ENCODE peak calls at places on chromosomes 2 and 18, in seven cellular contexts. F is stomach; D is HepG2; M is CD4-positive, alpha-beta memory T cell; G is right cardiac atrium; Y is psoas muscle; Q is GM23338. C is an unnamed sample. For H3K4me1, the result is how much of the 10 kb centered on the place peaks cover.

GRCh38 chr2:127620867-127621266 is 25.1 kb upstream of the GPR17 start:
- DNase-seq in Q (no peak), F (no peak), Y (no peak), M (no peak), G (no peak), D (no peak), C (no peak)

GRCh38 chr2:127733816-127734537 is 32.7 kb downstream of the SFT2D3 start:
- DNase-seq in F (no peak), Y (no peak), D (no peak), G (no peak), M (no peak), Q (no peak), C (no peak)

GRCh38 chr18:4755848-4756247 is 300.7 kb upstream of the DLGAP1 start:
- DNase-seq in F (no peak), Y (no peak), D (no peak), G (no peak), Q (no peak), M (no peak), C (no peak)

GRCh38 chr2:64463784-64464183 is 9.8 kb downstream of the LGALSL start:
- DNase-seq in Q (no peak), G (no peak), Y (peak), D (no peak), M (no peak), F (no peak), C (no peak)

GRCh38 chr2:62284471-62284870 is 88.6 kb downstream of the B3GNT2 start:
- DNase-seq in Y (no peak), Q (no peak), G (no peak), F (no peak), M (no peak), D (no peak), C (no peak)

GRCh38 chr2:98378901-98379300 is 32.6 kb downstream of the CNGA3 start:
- DNase-seq in G (peak), M (no peak), Y (no peak), F (no peak), Q (no peak), D (no peak), C (no peak)

GRCh38 chr2:143852748-143853147 is 667.2 kb downstream of the ZEB2 start:
- DNase-seq in M (no peak), G (no peak), Q (peak), D (no peak), F (no peak), Y (no peak), C (no peak)

GRCh38 chr2:123971564-123972318 is 53.3 kb upstream of the CNTNAP5 start:
- DNase-seq in F (no peak), Y (no peak), Q (no peak), D (no peak), M (no peak), G (no peak), C (no peak)

GRCh38 chr18:77062518-77063003 is 70.0 kb downstream of the MBP start:
- DNase-seq in G (no peak), D (no peak), Y (no peak), M (peak), F (peak), Q (no peak), C (no peak)

GRCh38 chr2:132692816-132693215 is 22.8 kb upstream of the LYPD1 start:
- DNase-seq in M (no peak), Y (no peak), Q (no peak), G (no peak), D (no peak), F (no peak), C (no peak)

GRCh38 chr2:215059724-215060123 is 78.7 kb downstream of the ABCA12 start:
- DNase-seq in Q (no peak), M (no peak), Y (no peak), F (no peak), D (no peak), G (no peak), C (no peak)

GRCh38 chr18:43578636-43579203 is 301.4 kb upstream of the SYT4 start:
- DNase-seq in G (no peak), D (no peak), Q (peak), M (no peak), Y (no peak), F (peak), C (no peak)

GRCh38 chr2:74052732-74053712 is 68.3 kb downstream of the TET3 start:
- DNase-seq in Y (no peak), G (no peak), D (no peak), Q (no peak), M (peak), F (no peak), C (no peak)

GRCh38 chr2:117960231-117960630 is 53.6 kb downstream of the CCDC93 start:
- DNase-seq in D (no peak), M (no peak), Q (no peak), G (no peak), F (no peak), Y (no peak), C (no peak)

GRCh38 chr2:160651416-160652200 is 158.0 kb upstream of the RBMS1 start:
- DNase-seq in M (no peak), G (no peak), Q (no peak), F (no peak), D (no peak), Y (no peak), C (no peak)

GRCh38 chr18:62730926-62731325 is 15.6 kb downstream of the PHLPP1 start:
- DNase-seq in D (no peak), F (no peak), Y (no peak), G (no peak), M (no peak), Q (no peak), C (no peak)

GRCh38 chr2:237131749-237132148 is 46.1 kb downstream of the COPS8 start:
- DNase-seq in F (no peak), M (no peak), G (no peak), Q (no peak), Y (no peak), D (no peak), C (no peak)

GRCh38 chr2:181857471-181857870 is 34.1 kb upstream of the ITPRID2 start:
- DNase-seq in Q (no peak), D (no peak), M (no peak), Y (no peak), G (no peak), F (no peak), C (no peak)

GRCh38 chr18:8750954-8751415 is 45.6 kb downstream of the MTCL1 start:
- DNase-seq in M (no peak), F (no peak), Y (no peak), D (no peak), Q (no peak), G (no peak), C (no peak)

GRCh38 chr2:239673641-239674040 is 272.8 kb upstream of the HDAC4 start:
- DNase-seq in Y (no peak), M (no peak), F (no peak), Q (no peak), G (no peak), D (no peak), C (no peak)

GRCh38 chr18:43079422-43079821 is 36.1 kb downstream of the RIT2 start:
- DNase-seq in M (no peak), F (no peak), Q (no peak), D (no peak), G (no peak), Y (no peak), C (no peak)

GRCh38 chr2:145599761-145600160 is 1079.8 kb upstream of the ZEB2 start:
- DNase-seq in M (no peak), F (no peak), Y (no peak), Q (no peak), D (no peak), G (no peak), C (no peak)

GRCh38 chr18:36828157-36828629 is 609 bp downstream of the TPGS2 start:
- DNase-seq in F (no peak), Q (peak), Y (peak), G (no peak), M (no peak), D (peak), C (peak)

GRCh38 chr2:222866358-222866960 is 5.6 kb downstream of the ACSL3 start:
- DNase-seq in D (peak), F (no peak), Y (no peak), Q (peak), G (no peak), M (no peak), C (peak)
- H3K4me1 ChIP-seq in D (half or more), F (half or more), Y (half or more), Q (half or more), G (under half), M (under half), C (half or more)

GRCh38 chr2:42954227-42954962 is 162.0 kb upstream of the HAAO start:
- DNase-seq in Y (no peak), D (peak), F (no peak), G (peak), Q (peak), M (no peak), C (no peak)
- H3K4me1 ChIP-seq in Y (under half), D (half or more), F (under half), G (under half), Q (under half), M (under half), C (half or more)

DNA sequence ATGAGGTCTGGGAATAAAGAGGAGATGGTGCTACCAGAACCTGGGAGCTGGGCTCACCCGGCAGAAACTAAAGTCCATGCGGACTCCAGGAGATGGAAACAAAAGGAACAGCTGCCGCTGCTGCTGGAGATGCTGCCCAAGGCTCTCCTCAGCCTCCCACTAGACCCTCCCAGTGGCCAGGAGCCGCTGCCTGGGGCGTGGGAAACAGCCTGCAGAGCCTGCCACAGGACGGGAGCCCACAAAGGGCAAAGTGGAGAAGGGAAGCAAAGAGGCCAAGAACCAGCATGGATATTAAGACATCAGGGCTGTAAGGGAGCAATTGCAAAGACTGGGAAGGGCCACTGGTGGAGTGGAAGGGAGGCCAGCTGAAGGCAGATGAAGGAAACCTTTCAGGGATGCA is 179.6 kb downstream of the NCK2 start:
- DNase-seq in F (no peak), Q (no peak), Y (no peak), G (no peak), M (no peak), D (no peak), C (no peak)
- H3K4me1 ChIP-seq in F (under half), Q (under half), Y (under half), G (under half), M (half or more), D (half or more), C (under half)

GRCh38 chr2:135657806-135658582 is 83.7 kb upstream of the UBXN4 start:
- DNase-seq in F (no peak), Q (no peak), M (peak), Y (no peak), D (no peak), G (no peak), C (no peak)

GRCh38 chr2:135667045-135667444 is 74.6 kb upstream of the UBXN4 start:
- DNase-seq in F (no peak), Y (no peak), M (no peak), D (no peak), G (no peak), Q (peak), C (no peak)

GRCh38 chr2:135664623-135665068 is 77.0 kb upstream of the UBXN4 start:
- DNase-seq in Y (no peak), M (no peak), G (no peak), Q (no peak), D (no peak), F (no peak), C (no peak)

GRCh38 chr2:135663148-135663700 is 78.4 kb upstream of the UBXN4 start:
- DNase-seq in M (no peak), Q (no peak), D (no peak), G (no peak), Y (no peak), F (no peak), C (no peak)

DNA sequence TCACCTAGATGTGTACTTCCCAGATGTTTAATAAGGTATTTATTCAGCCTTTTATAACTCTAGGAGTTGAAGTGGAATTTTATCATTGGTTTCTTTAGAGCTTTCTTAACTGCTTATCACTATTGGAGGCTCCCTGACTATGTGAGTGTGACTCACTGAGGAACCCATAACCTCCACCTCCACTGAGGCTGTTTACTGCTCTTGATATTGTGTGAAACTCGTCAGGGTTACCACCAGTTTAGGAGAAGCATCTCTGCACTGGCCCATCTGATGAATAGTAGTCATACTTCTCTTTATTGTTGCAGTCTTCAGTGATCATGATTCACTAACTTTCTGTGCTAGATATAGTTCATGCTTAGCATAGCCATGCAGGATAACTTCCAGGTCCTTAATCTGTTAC is 79.6 kb upstream of the UBXN4 start:
- DNase-seq in D (no peak), F (no peak), Q (no peak), M (no peak), Y (no peak), G (no peak), C (no peak)
- H3K4me1 ChIP-seq in D (under half), F (under half), Q (under half), M (under half), Y (under half), G (under half), C (under half)

DNA sequence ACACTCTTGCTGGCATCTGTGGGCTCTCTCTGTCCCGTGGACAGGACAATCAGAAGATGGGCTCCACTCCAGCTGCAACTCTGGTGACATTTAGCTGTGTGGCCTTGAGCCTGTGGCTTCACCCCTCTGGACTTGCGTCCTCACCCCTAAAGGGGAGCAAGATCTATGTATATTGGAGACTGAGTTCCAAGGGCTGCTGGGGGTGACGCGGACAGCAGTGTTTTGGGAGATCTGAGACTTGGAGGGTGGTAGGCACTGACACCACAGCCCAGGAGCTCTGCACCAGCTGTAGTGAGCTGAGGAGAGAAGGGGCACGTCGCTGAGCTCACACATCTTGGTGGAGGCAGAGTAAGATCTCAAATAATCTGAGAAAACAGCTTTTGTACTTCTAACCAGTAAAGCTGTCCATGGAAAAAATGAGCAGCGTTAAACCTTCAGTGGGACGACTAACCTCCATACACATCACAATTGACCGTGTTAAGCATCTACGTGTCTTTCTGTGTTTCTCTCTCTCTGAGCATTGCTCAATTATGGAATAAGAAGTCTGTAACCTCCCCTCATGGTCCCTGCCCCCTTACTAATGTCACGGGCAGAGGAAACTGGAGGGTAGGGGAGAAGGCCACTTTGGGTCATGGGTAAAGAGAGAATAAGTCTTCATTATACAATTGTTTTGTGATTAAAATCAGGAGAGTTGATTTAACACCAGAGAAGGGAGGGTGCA is 85.8 kb downstream of the SH3RF3 start:
- DNase-seq in Q (no peak), G (no peak), Y (no peak), D (no peak), F (no peak), M (no peak), C (no peak)
- H3K4me1 ChIP-seq in Q (under half), G (under half), Y (half or more), D (under half), F (under half), M (half or more), C (half or more)

GRCh38 chr18:57533901-57534300 is 52.6 kb downstream of the FECH start:
- DNase-seq in G (no peak), Q (no peak), D (no peak), Y (no peak), M (no peak), F (no peak), C (no peak)

GRCh38 chr18:57534535-57534934 is 52.0 kb downstream of the FECH start:
- DNase-seq in G (no peak), Y (no peak), D (no peak), F (no peak), M (no peak), Q (no peak), C (no peak)

GRCh38 chr18:57533399-57533884 is 53.1 kb downstream of the FECH start:
- DNase-seq in Q (peak), M (no peak), G (peak), Y (no peak), D (peak), F (no peak), C (no peak)

GRCh38 chr18:57529151-57529550 is 57.4 kb downstream of the FECH start:
- DNase-seq in M (no peak), G (no peak), F (no peak), D (no peak), Y (no peak), Q (no peak), C (no peak)

DNA sequence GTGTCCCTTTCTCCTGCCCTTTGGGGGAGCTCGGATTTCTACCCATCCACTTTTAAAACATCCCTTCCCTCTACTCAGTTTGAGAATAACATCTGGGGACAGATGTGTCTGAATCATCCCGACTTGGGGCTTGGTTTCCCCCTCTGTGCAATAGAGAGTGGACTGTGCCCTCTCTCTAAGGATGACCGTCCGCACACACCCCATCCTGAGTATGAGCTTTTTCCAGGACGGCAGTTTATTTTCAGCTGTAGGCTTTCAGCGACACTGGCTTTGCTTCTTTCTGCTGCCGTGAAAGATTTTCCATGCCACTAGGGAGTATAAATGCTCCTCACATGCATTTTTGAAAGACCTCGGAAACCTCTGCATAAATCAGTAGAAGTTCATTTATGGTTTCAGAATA is 53.5 kb downstream of the FECH start:
- DNase-seq in Q (no peak), Y (no peak), F (no peak), D (no peak), G (no peak), M (no peak), C (no peak)
- H3K4me1 ChIP-seq in Q (under half), Y (under half), F (under half), D (under half), G (under half), M (under half), C (under half)

DNA sequence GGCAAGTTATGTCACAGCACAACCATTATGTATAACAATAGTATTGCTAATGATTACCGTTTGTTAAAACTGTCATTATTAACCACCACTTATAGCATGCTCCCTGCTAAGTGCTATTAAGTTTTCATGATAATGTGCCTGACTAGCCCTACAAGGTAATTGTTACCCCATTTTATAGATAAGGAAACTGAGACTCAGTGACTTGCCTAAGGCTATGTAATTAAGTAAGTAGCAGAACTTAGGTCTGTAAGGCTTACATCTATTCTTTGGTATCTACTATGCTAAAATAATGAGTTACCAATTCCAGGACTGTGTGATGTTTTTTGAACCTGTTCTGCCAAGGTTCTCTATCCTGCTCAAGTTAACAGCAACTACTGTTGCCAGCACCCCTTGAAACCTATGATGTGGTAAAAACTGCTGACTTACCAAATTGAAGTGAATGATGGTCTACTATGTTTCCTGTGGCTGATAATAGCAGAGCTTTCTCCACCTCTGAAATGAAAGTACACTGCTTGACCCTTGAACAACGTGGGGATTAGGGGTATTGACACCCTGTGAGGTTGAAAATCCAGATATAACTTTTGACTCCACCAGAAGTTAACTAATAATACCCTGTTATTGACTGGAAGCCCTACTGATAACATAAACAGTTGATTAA is 18.2 kb downstream of the ACVR2A start:
- DNase-seq in Q (no peak), D (peak), F (no peak), G (no peak), M (peak), Y (no peak), C (no peak)
- H3K4me1 ChIP-seq in Q (half or more), D (under half), F (half or more), G (under half), M (half or more), Y (half or more), C (under half)